ENCODE peak calls at places on chromosomes 5 and 9, in ten cellular contexts. H is epithelial cell of proximal tubule, G is uterus, W is WTC11, T is osteocyte, B is HCT116, L is endothelial cell, Z is Panc1, U is dorsolateral prefrontal cortex, R is PC-3. P is an unnamed sample.

GRCh38 chr5:112312295-112312694 is 106.8 kb downstream of the EPB41L4A start:
- DNase-seq in W (no peak), L (no peak), T (no peak), H (no peak), U (no peak), G (no peak), B (no peak), R (no peak), Z (no peak), P (no peak)

GRCh38 chr9:121698627-121699270 is 47.3 kb downstream of the DAB2IP start:
- DNase-seq in T (no peak), L (peak; percentile 67), W (peak; percentile 77), B (no peak), R (peak; percentile 12), G (peak; percentile 52), Z (no peak), U (no peak), H (no peak), P (peak; percentile 41)

GRCh38 chr9:114754574-114754973 is 51.3 kb downstream of the TNFSF15 start:
- DNase-seq in W (no peak), R (no peak), L (no peak), T (no peak), H (no peak), G (no peak), B (no peak), Z (no peak), U (no peak), P (peak; percentile 43)

GRCh38 chr5:50595199-50595598 is 71.2 kb upstream of the PARP8 start:
- DNase-seq in Z (peak; percentile 85), G (no peak), H (peak; percentile 52), T (no peak), B (peak; percentile 69), L (no peak), U (no peak), W (no peak), R (peak; percentile 64), P (no peak)

GRCh38 chr9:136104488-136104800 is 9.4 kb upstream of the NACC2 start:
- DNase-seq in L (no peak), H (no peak), G (no peak), U (no peak), T (no peak), B (no peak), W (no peak), Z (no peak), R (no peak), P (no peak)

GRCh38 chr5:149212203-149212951 is 59.3 kb upstream of the AFAP1L1 start:
- DNase-seq in H (no peak), T (no peak), Z (no peak), B (no peak), R (peak; percentile 38), G (no peak), L (no peak), W (no peak), U (no peak), P (no peak)

GRCh38 chr5:145668714-145669113 is 166.4 kb downstream of the PRELID2 start:
- DNase-seq in L (no peak), W (no peak), U (no peak), R (peak; percentile 23), T (no peak), Z (no peak), H (no peak), B (no peak), G (no peak), P (no peak)

GRCh38 chr5:105259581-105260217 is 1697.1 kb upstream of the NUDT12 start:
- DNase-seq in B (no peak), Z (no peak), G (no peak), H (no peak), T (no peak), W (no peak), U (no peak), R (no peak), L (no peak), P (no peak)

GRCh38 chr5:74034738-74035137 is 408.7 kb downstream of the ARHGEF28 start:
- DNase-seq in T (no peak), R (peak; percentile 71), B (no peak), L (no peak), W (no peak), G (no peak), H (no peak), U (peak; percentile 81), Z (no peak), P (no peak)

GRCh38 chr9:135884328-135885035 is 22.9 kb downstream of the CAMSAP1 start:
- DNase-seq in U (no peak), W (no peak), G (no peak), B (no peak), H (no peak), R (peak; percentile 12), Z (no peak), T (no peak), L (no peak), P (no peak)

GRCh38 chr5:160287378-160288051 is 24.8 kb downstream of the CCNJL start:
- DNase-seq in G (no peak), H (no peak), T (no peak), B (no peak), W (peak; percentile 86), Z (no peak), R (no peak), U (peak; percentile 40), L (peak; percentile 47), P (no peak)

GRCh38 chr9:4366649-4367330 is 66.9 kb upstream of the GLIS3 start:
- DNase-seq in L (peak; percentile 42), W (peak; percentile 54), G (no peak), U (peak; percentile 63), R (peak; percentile 74), H (no peak), T (no peak), Z (no peak), B (peak; percentile 32), P (peak; percentile 34)

GRCh38 chr9:111598730-111599091 is 736 bp downstream of the PTGR1 start:
- DNase-seq in T (no peak), G (peak; percentile 69), W (no peak), Z (no peak), B (no peak), H (no peak), R (peak; percentile 31), U (no peak), L (peak; percentile 10), P (peak; percentile 34)

GRCh38 chr5:98734646-98735045 is 38.8 kb upstream of the RGMB start:
- DNase-seq in B (no peak), T (no peak), H (no peak), Z (no peak), G (no peak), R (no peak), U (no peak), W (no peak), L (no peak), P (no peak)

DNA sequence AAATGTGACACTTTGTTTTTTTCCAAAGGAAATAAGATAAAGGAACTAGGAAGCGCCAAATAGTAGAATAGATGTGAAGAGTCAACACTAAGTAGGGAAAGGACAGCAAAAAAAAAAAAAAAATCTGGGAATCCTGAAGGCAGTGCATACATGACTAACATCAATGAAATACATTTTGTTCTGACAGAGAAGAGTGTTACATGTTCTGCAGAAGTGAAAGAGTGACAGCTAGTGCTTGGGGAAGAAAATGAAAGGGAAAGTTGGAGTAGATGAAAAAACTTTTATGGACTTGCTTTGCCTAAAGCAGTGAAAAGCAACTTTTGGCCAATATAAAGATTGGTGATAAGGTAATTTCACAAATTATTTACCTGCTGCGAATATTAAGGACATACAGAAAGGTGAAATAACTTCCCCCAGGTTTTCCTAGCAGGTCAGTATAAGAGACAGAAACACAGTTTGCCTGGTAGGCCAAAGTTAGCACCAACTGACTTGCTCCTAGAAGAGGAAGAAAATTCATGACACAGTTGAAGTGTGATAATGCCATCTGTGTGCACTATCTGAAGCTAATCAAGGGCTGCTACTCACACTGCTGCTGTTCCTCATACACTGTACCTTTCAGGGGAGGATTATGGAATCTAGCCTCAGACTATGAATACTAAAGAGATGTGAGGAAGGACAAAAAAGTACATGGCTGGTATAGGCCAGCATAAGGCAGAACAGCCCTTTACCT is 38.6 kb downstream of the RANBP6 start:
- DNase-seq in H (no peak), W (no peak), B (no peak), Z (no peak), R (no peak), G (no peak), T (no peak), U (no peak), L (no peak), P (peak; percentile 32)
- TF ChIP-seq CTCF in H (peak; percentile 29), W (no peak), B (no peak), Z (no peak), R (no peak), G (no peak), T (peak; percentile 12), U (no peak), L (no peak), P (peak; percentile 41)

DNA sequence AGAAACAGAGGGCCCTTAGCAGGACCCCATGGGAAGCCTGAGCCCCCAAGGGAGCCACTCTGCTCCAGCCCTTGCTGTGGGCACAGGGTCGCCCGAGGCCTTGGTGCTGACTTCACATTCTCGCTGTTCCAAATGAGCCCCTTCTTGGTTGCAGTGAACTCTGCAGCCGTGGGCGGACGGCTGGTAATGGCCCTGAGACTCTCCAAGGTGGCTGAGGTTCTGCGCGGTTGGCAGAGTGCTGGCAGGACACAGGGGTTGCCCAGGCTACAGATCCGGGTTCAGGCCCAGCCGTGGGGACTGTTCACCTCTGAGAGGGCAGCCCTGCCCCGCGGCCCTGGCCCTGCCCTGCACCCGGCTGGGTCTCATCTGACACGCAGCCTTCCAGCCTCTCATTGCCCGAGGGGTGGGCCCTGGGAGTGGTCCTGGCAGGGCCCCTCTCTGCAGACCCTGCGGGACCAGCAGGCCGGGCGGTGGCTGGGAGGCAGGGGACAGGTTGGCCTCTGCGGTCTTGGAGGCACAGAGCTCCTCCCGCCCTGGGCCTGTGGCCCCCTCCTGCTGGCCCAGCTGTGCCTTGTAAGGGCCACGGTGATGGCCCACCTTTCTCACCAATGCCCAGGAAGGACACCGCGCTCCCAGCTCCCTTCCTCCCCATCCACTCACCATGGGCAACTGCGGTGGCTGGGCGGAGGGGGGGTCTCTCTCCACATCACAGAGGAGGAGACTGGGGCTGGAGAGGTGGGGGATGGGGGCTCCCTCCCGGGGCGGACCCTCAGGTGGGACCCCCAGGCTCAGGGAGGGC is 51.6 kb downstream of the AHRR start:
- DNase-seq in T (peak; percentile 86), Z (no peak), W (no peak), U (no peak), H (no peak), B (no peak), R (no peak), G (peak; percentile 4), L (no peak), P (no peak)
- TF ChIP-seq CTCF in T (no peak), Z (no peak), W (no peak), U (no peak), H (no peak), B (no peak), R (no peak), G (no peak), L (no peak), P (no peak)

DNA sequence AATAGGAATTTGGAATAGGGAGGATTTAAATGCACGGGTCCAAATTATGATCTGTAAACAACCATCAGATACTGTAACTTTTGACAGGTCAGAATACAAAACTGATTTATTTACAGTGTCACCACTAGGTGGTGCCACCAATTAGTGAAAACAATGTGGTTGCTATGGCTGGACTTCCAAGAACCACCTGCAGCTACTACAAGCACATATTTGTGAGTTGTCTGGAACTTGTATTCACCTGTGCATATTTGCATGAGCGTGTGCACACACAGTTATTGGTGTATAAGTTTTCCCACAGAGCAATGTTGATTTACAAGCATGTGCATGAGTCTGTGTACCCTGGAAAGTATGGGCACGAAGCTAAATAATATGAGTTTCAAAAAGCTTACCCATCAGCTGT is 3.0 kb upstream of the HRCT1 start:
- DNase-seq in H (no peak), B (peak; percentile 48), W (no peak), L (peak; percentile 45), T (peak; percentile 21), Z (no peak), U (no peak), R (peak; percentile 68), G (no peak), P (peak; percentile 74)
- TF ChIP-seq CTCF in H (peak; percentile 70), B (peak; percentile 78), W (peak; percentile 68), L (peak; percentile 94), T (peak; percentile 75), Z (no peak), U (peak; percentile 90), R (peak; percentile 78), G (peak; percentile 86), P (peak; percentile 74)

GRCh38 chr9:112743216-112743835 is 7.2 kb upstream of the SNX30 start:
- DNase-seq in Z (no peak), B (no peak), T (no peak), G (no peak), L (no peak), R (no peak), U (no peak), H (no peak), W (no peak), P (no peak)
- TF ChIP-seq CTCF in Z (no peak), B (no peak), T (no peak), G (no peak), L (no peak), R (peak; percentile 33), U (peak; percentile 38), H (peak; percentile 53), W (no peak), P (no peak)

P was measured in GM10248.